ENCODE peak calls at places on chromosome 20, in six cellular contexts. One of them, this sample, is unnamed.

GRCh38 chr20:63025534-63026331 is 19.0 kb upstream of the BHLHE23 start:
- DNase-seq in fibroblast of mammary gland: peak
- DNase-seq in T follicular helper cell: no peak
- DNase-seq in NCI-H748 treated with DMSO at 0.1 percent for 48 hours: no peak
- DNase-seq in lung microvascular endothelial cell: peak
- DNase-seq in stimulated activated CD8-positive, alpha-beta memory T cell treated with anti-CD3 and anti-CD28 coated beads, Interleukin-2, amount 100 ng/mL, for 1 hour: no peak
- DNase-seq in this sample: no peak

GRCh38 chr20:23037017-23037481 is 1.9 kb downstream of the SSTR4 start:
- DNase-seq in fibroblast of mammary gland: no peak
- DNase-seq in T follicular helper cell: no peak
- DNase-seq in NCI-H748 treated with DMSO at 0.1 percent for 48 hours: no peak
- DNase-seq in lung microvascular endothelial cell: no peak
- DNase-seq in stimulated activated CD8-positive, alpha-beta memory T cell treated with anti-CD3 and anti-CD28 coated beads, Interleukin-2, amount 100 ng/mL, for 1 hour: no peak
- DNase-seq in this sample: no peak

GRCh38 chr20:59030911-59031310 is 1.2 kb downstream of the ATP5F1E start:
- DNase-seq in fibroblast of mammary gland: no peak
- DNase-seq in T follicular helper cell: no peak
- DNase-seq in NCI-H748 treated with DMSO at 0.1 percent for 48 hours: no peak
- DNase-seq in lung microvascular endothelial cell: peak
- DNase-seq in stimulated activated CD8-positive, alpha-beta memory T cell treated with anti-CD3 and anti-CD28 coated beads, Interleukin-2, amount 100 ng/mL, for 1 hour: no peak
- DNase-seq in this sample: no peak

GRCh38 chr20:21033817-21034216 is 72.3 kb downstream of the LINC00237 start:
- DNase-seq in fibroblast of mammary gland: no peak
- DNase-seq in T follicular helper cell: no peak
- DNase-seq in NCI-H748 treated with DMSO at 0.1 percent for 48 hours: no peak
- DNase-seq in lung microvascular endothelial cell: no peak
- DNase-seq in stimulated activated CD8-positive, alpha-beta memory T cell treated with anti-CD3 and anti-CD28 coated beads, Interleukin-2, amount 100 ng/mL, for 1 hour: no peak
- DNase-seq in this sample: no peak

GRCh38 chr20:4006640-4007039 is 8.7 kb downstream of the RNF24 start:
- DNase-seq in fibroblast of mammary gland: no peak
- DNase-seq in T follicular helper cell: no peak
- DNase-seq in NCI-H748 treated with DMSO at 0.1 percent for 48 hours: no peak
- DNase-seq in lung microvascular endothelial cell: peak
- DNase-seq in stimulated activated CD8-positive, alpha-beta memory T cell treated with anti-CD3 and anti-CD28 coated beads, Interleukin-2, amount 100 ng/mL, for 1 hour: no peak
- DNase-seq in this sample: no peak

GRCh38 chr20:12925214-12925755 is 83.5 kb upstream of the SPTLC3 start:
- DNase-seq in fibroblast of mammary gland: peak
- DNase-seq in T follicular helper cell: no peak
- DNase-seq in NCI-H748 treated with DMSO at 0.1 percent for 48 hours: peak
- DNase-seq in lung microvascular endothelial cell: peak
- DNase-seq in stimulated activated CD8-positive, alpha-beta memory T cell treated with anti-CD3 and anti-CD28 coated beads, Interleukin-2, amount 100 ng/mL, for 1 hour: peak
- DNase-seq in this sample: peak

GRCh38 chr20:33443006-33443511 is 504 bp downstream of the SNTA1 start:
- DNase-seq in fibroblast of mammary gland: no peak
- DNase-seq in T follicular helper cell: no peak
- DNase-seq in NCI-H748 treated with DMSO at 0.1 percent for 48 hours: no peak
- DNase-seq in lung microvascular endothelial cell: peak
- DNase-seq in stimulated activated CD8-positive, alpha-beta memory T cell treated with anti-CD3 and anti-CD28 coated beads, Interleukin-2, amount 100 ng/mL, for 1 hour: no peak
- DNase-seq in this sample: no peak

GRCh38 chr20:63234693-63235398 is 859 bp upstream of the BIRC7 start:
- DNase-seq in fibroblast of mammary gland: no peak
- DNase-seq in T follicular helper cell: no peak
- DNase-seq in NCI-H748 treated with DMSO at 0.1 percent for 48 hours: no peak
- DNase-seq in lung microvascular endothelial cell: peak
- DNase-seq in stimulated activated CD8-positive, alpha-beta memory T cell treated with anti-CD3 and anti-CD28 coated beads, Interleukin-2, amount 100 ng/mL, for 1 hour: no peak
- DNase-seq in this sample: peak

GRCh38 chr20:11585752-11586352 is 331.8 kb upstream of the BTBD3 start:
- DNase-seq in fibroblast of mammary gland: peak
- DNase-seq in T follicular helper cell: no peak
- DNase-seq in NCI-H748 treated with DMSO at 0.1 percent for 48 hours: peak
- DNase-seq in lung microvascular endothelial cell: peak
- DNase-seq in stimulated activated CD8-positive, alpha-beta memory T cell treated with anti-CD3 and anti-CD28 coated beads, Interleukin-2, amount 100 ng/mL, for 1 hour: no peak
- DNase-seq in this sample: no peak

GRCh38 chr20:19074828-19075516 is 137.5 kb upstream of the SLC24A3 start:
- DNase-seq in fibroblast of mammary gland: no peak
- DNase-seq in T follicular helper cell: no peak
- DNase-seq in NCI-H748 treated with DMSO at 0.1 percent for 48 hours: no peak
- DNase-seq in lung microvascular endothelial cell: peak
- DNase-seq in stimulated activated CD8-positive, alpha-beta memory T cell treated with anti-CD3 and anti-CD28 coated beads, Interleukin-2, amount 100 ng/mL, for 1 hour: peak
- DNase-seq in this sample: no peak

GRCh38 chr20:30919514-30920188 is 337.8 kb upstream of the DEFB115 start:
- DNase-seq in fibroblast of mammary gland: no peak
- DNase-seq in T follicular helper cell: no peak
- DNase-seq in NCI-H748 treated with DMSO at 0.1 percent for 48 hours: no peak
- DNase-seq in lung microvascular endothelial cell: no peak
- DNase-seq in stimulated activated CD8-positive, alpha-beta memory T cell treated with anti-CD3 and anti-CD28 coated beads, Interleukin-2, amount 100 ng/mL, for 1 hour: no peak
- DNase-seq in this sample: no peak